ENCODE peak calls at places on chromosomes 7 and 10, in nine cellular contexts. C is GM23248, A is PC-3, Y is hepatocyte, L is HCT116, W is MM.1S, V is SK-N-SH, G is PC-9, D is GM23338. I is an unnamed sample. For H3K27me3 and H3K9me2, the result is how much of the 10 kb centered on the place peaks cover.

GRCh38 chr7:81721428-81721827 is 48.4 kb downstream of the HGF start:
- DNase-seq in V (no peak), L (no peak), D (no peak), C (no peak), G (no peak), Y (no peak), A (peak), W (no peak), I (no peak)

GRCh38 chr10:77405771-77406241 is 231.8 kb downstream of the KCNMA1 start:
- DNase-seq in Y (peak), W (peak), D (peak), V (peak), C (peak), A (peak), L (peak), G (peak), I (no peak)

GRCh38 chr7:140035400-140036223 is 27.1 kb downstream of the PARP12 start:
- DNase-seq in C (peak), W (no peak), Y (no peak), A (peak), V (no peak), G (no peak), D (no peak), L (no peak), I (no peak)

GRCh38 chr10:69640196-69640980 is 10.3 kb downstream of the FAM241B start:
- DNase-seq in G (no peak), V (no peak), A (no peak), D (no peak), Y (no peak), C (peak), W (no peak), L (no peak), I (no peak)

GRCh38 chr7:151851160-151851751 is 25.7 kb downstream of the PRKAG2 start:
- DNase-seq in W (no peak), V (no peak), A (peak), C (peak), L (no peak), G (peak), Y (no peak), D (no peak), I (no peak)

GRCh38 chr10:124595143-124595883 is 133.7 kb downstream of the LHPP start:
- DNase-seq in A (no peak), V (no peak), L (no peak), C (no peak), W (no peak), Y (no peak), D (no peak), G (no peak), I (no peak)

GRCh38 chr7:159015894-159016410 is 128.7 kb downstream of the VIPR2 start:
- DNase-seq in V (no peak), Y (no peak), W (no peak), G (no peak), L (no peak), D (no peak), C (no peak), A (no peak), I (no peak)

GRCh38 chr7:12524794-12525386 is 45.6 kb upstream of the SCIN start:
- DNase-seq in Y (peak), D (peak), V (peak), L (peak), W (peak), G (no peak), A (peak), C (peak), I (peak)

GRCh38 chr7:52500796-52501195 is 534.6 kb upstream of the POM121L12 start:
- DNase-seq in G (no peak), A (peak), W (no peak), D (no peak), L (no peak), Y (peak), C (no peak), V (no peak), I (no peak)

GRCh38 chr7:17016402-17017010 is 134.7 kb upstream of the AGR3 start:
- DNase-seq in V (no peak), Y (no peak), L (no peak), G (no peak), D (no peak), A (no peak), C (no peak), W (no peak), I (no peak)

GRCh38 chr10:124378817-124379510 is 39.8 kb downstream of the OAT start:
- DNase-seq in W (no peak), C (no peak), A (peak), L (peak), G (peak), Y (no peak), D (no peak), V (peak), I (no peak)

GRCh38 chr10:103682042-103682441 is 173.3 kb downstream of the SH3PXD2A start:
- DNase-seq in Y (no peak), L (no peak), V (no peak), C (peak), D (no peak), A (no peak), W (no peak), G (no peak), I (no peak)

GRCh38 chr7:214410-215212 is 22.2 kb downstream of the FAM20C start:
- DNase-seq in A (peak), C (peak), W (no peak), D (no peak), Y (peak), V (no peak), G (peak), L (peak), I (no peak)

GRCh38 chr10:97575101-97575668 is 2.6 kb downstream of the ANKRD2 start:
- DNase-seq in C (peak), A (no peak), W (no peak), V (peak), G (peak), D (no peak), Y (no peak), L (no peak), I (no peak)

GRCh38 chr7:76220185-76221057 is 18.7 kb downstream of the SRRM3 start:
- DNase-seq in D (peak), Y (peak), L (no peak), C (peak), A (peak), W (no peak), V (peak), G (peak), I (no peak)

GRCh38 chr10:122374859-122375721 is 582 bp downstream of the PLEKHA1 start:
- DNase-seq in Y (peak), W (peak), A (peak), L (peak), V (peak), D (peak), G (peak), C (peak), I (no peak)

GRCh38 chr10:38094923-38095574 is 912 bp downstream of the ZNF37A start:
- DNase-seq in W (no peak), C (no peak), Y (no peak), A (no peak), D (no peak), L (no peak), G (no peak), V (no peak), I (no peak)

GRCh38 chr10:110224992-110225391 is 17.6 kb downstream of the MXI1 start:
- DNase-seq in G (no peak), A (no peak), C (no peak), W (no peak), D (no peak), L (no peak), V (no peak), Y (no peak), I (no peak)

GRCh38 chr7:83820641-83821040 is 171.7 kb upstream of the SEMA3E start:
- DNase-seq in Y (no peak), C (no peak), V (no peak), A (peak), D (no peak), G (no peak), W (no peak), L (no peak), I (no peak)

GRCh38 chr7:69245646-69246045 is 352.6 kb upstream of the AUTS2 start:
- DNase-seq in V (no peak), A (no peak), W (no peak), Y (no peak), L (no peak), D (no peak), G (no peak), C (no peak), I (no peak)

GRCh38 chr10:60733826-60734225 is 44.5 kb upstream of the CDK1 start:
- DNase-seq in A (peak), Y (no peak), W (no peak), V (peak), D (no peak), C (no peak), L (no peak), G (no peak), I (no peak)

GRCh38 chr10:60732240-60733188 is 45.8 kb upstream of the CDK1 start:
- DNase-seq in C (peak), L (no peak), G (peak), A (peak), D (peak), Y (peak), V (no peak), W (peak), I (no peak)

GRCh38 chr10:60735244-60735643 is 43.0 kb upstream of the CDK1 start:
- DNase-seq in A (peak), D (peak), Y (no peak), G (no peak), V (no peak), L (no peak), W (no peak), C (no peak), I (no peak)

GRCh38 chr10:60734226-60734625 is 44.1 kb upstream of the CDK1 start:
- DNase-seq in L (no peak), A (no peak), W (no peak), Y (no peak), V (no peak), C (no peak), G (no peak), D (no peak), I (no peak)

DNA sequence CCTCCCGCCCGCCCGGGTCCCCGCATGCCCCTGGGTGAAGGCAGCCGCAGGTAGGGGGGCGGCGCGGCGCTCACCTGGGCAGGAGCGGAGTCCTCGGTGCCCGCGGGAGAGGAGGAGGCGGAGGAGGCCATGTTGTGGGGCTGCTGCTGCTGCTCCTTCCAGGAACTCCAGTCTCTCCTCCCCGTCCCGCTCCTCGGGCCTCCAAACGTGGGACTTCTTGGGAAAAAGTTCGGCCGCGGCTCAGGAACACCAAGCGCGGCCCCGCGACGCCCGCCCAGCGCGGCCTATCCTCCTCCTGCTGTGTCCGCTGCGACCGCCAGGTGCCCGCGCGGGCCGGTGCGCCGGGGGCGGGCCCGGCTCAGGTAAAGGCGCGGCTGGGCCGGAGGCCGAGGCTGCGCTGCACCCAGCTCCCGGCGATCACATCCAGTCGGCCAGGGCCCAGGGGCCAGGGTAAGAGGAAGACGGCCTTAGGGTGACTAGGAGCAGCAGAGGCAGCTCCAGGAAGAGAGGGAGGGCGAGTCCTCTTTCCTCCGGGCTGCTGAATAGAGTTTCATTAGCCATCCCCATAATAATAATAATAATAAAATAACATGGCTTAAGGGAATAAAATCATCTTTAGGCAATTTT is 45.0 kb upstream of the CDK1 start:
- DNase-seq in L (peak), A (peak), G (peak), W (peak), V (peak), Y (peak), D (peak), C (peak), I (no peak)
- H3K4me3 ChIP-seq in L (peak), A (peak), G (peak), W (peak), V (peak), Y (peak), D (peak), C (peak), I (no peak)

GRCh38 chr7:29192811-29193210 is 1.8 kb upstream of the CHN2 start:
- DNase-seq in C (no peak), G (no peak), D (no peak), L (no peak), A (no peak), W (no peak), Y (no peak), V (no peak), I (no peak)

GRCh38 chr7:29194206-29194593 is 375 bp upstream of the CHN2 start:
- DNase-seq in C (peak), Y (peak), W (no peak), L (no peak), A (no peak), G (no peak), D (peak), V (no peak), I (no peak)

GRCh38 chr7:29193316-29194205 is 1.0 kb upstream of the CHN2 start:
- DNase-seq in C (peak), D (peak), W (no peak), V (no peak), A (no peak), Y (peak), G (no peak), L (no peak), I (no peak)

GRCh38 chr7:29190349-29191045 is 4.1 kb upstream of the CHN2 start:
- DNase-seq in Y (peak), W (no peak), V (no peak), D (no peak), C (no peak), L (no peak), A (peak), G (no peak), I (no peak)

GRCh38 chr7:29192284-29192683 is 2.3 kb upstream of the CHN2 start:
- DNase-seq in Y (no peak), G (no peak), D (no peak), C (no peak), L (no peak), V (no peak), W (no peak), A (no peak), I (no peak)
- H3K27me3 ChIP-seq in Y (under half), G (under half), D (half or more), C (half or more), L (under half), V (under half), W (under half), A (under half), I (under half)

GRCh38 chr10:3960496-3960895 is 175.5 kb upstream of the KLF6 start:
- DNase-seq in G (no peak), L (no peak), A (no peak), D (no peak), Y (no peak), C (no peak), V (no peak), W (no peak), I (no peak)
- H3K9me2 ChIP-seq in G (under half), L (under half), A (under half), D (under half), Y (under half), C (under half), V (under half), W (under half), I (under half)

GRCh38 chr7:11166051-11166450 is 192.4 kb downstream of the PHF14 start:
- DNase-seq in L (no peak), G (no peak), A (no peak), Y (no peak), W (no peak), D (no peak), V (no peak), C (no peak), I (no peak)
- H3K4me3 ChIP-seq in L (no peak), G (no peak), A (no peak), Y (no peak), W (no peak), D (no peak), V (no peak), C (no peak), I (no peak)

DNA sequence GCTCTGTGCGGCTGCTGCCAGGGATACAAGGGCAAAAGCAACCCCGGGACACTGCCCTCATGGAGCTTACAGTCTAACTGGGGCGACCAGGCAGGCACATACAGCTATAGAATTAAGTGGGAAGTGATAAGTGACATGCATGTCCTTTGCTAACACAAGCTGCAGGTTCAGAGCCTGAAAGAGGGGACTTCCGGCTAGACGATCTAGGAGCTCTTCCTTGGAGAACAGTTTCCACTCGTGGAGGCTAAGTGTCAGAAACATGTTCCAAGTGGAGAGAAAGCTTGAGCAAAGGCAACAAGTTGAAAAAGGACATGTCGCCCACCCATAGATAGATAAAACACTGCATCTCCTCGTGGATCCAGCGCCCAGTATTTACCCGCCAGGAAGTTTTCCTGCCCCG is 548 bp upstream of the NKX2-3 start:
- DNase-seq in V (no peak), Y (no peak), C (no peak), A (no peak), L (no peak), D (no peak), G (no peak), W (no peak), I (no peak)
- H3K27me3 ChIP-seq in V (half or more), Y (half or more), C (half or more), A (half or more), L (under half), D (half or more), G (under half), W (half or more), I (under half)

I was measured in Karpas-422.